ENCODE peak calls at places on chromosome 1, in ten cellular contexts. Y is tibial nerve, T is right lobe of liver, B is HCT116, F is astrocyte of the spinal cord, R is mammary epithelial cell, H is mucosa of descending colon, O is HFF-Myc, Z is suprapubic skin, J is cardiac muscle cell. N is an unnamed sample.
A peak's percentile ranks its signal among the peaks of the same experiment; 100 is the strongest.

GRCh38 chr1:25879675-25880074 is 4.2 kb upstream of the PAQR7 start:
- DNase-seq in Y (no peak), T (peak; percentile 57), B (no peak), F (no peak), R (no peak), H (no peak), O (no peak), Z (no peak), J (no peak), N (no peak)

GRCh38 chr1:111538343-111539035 is 35.1 kb upstream of the ADORA3 start:
- DNase-seq in Y (no peak), T (peak; percentile 35), B (no peak), F (peak; percentile 77), R (peak; percentile 12), H (no peak), O (peak; percentile 41), Z (no peak), J (no peak), N (no peak)

GRCh38 chr1:65435987-65436386 is 15.5 kb downstream of the LEPR start:
- DNase-seq in Y (no peak), T (no peak), B (no peak), F (peak; percentile 72), R (no peak), H (no peak), O (no peak), Z (no peak), J (peak; percentile 61), N (no peak)

GRCh38 chr1:15538750-15539149 is 12.1 kb downstream of the DNAJC16 start:
- DNase-seq in Y (no peak), T (no peak), B (no peak), F (no peak), R (no peak), H (no peak), O (no peak), Z (no peak), J (no peak), N (no peak)

GRCh38 chr1:200962631-200963030 is 60.9 kb downstream of the KIF21B start:
- DNase-seq in Y (no peak), T (no peak), B (no peak), F (no peak), R (no peak), H (no peak), O (no peak), Z (peak; percentile 11), J (no peak), N (no peak)

GRCh38 chr1:17596651-17597509 is 57.4 kb downstream of the ARHGEF10L start:
- DNase-seq in Y (no peak), T (no peak), B (no peak), F (no peak), R (no peak), H (peak; percentile 88), O (no peak), Z (no peak), J (peak; percentile 35), N (no peak)

GRCh38 chr1:208757846-208758245 is 513.7 kb upstream of the PLXNA2 start:
- DNase-seq in Y (no peak), T (no peak), B (no peak), F (peak; percentile 9), R (peak; percentile 2), H (no peak), O (no peak), Z (no peak), J (no peak), N (no peak)

GRCh38 chr1:158652721-158653334 is 33.7 kb downstream of the SPTA1 start:
- DNase-seq in Y (no peak), T (no peak), B (no peak), F (no peak), R (no peak), H (no peak), O (no peak), Z (no peak), J (no peak), N (no peak)

GRCh38 chr1:207654320-207654719 is 9.4 kb downstream of the CR1L start:
- DNase-seq in Y (no peak), T (no peak), B (no peak), F (no peak), R (no peak), H (no peak), O (no peak), Z (no peak), J (no peak), N (no peak)
- TF ChIP-seq CTCF in Y (no peak), T (peak; percentile 12), B (peak; percentile 13), F (peak; percentile 19), R (peak; percentile 14), H (no peak), O (no peak), Z (peak; percentile 21), J (peak; percentile 31), N (no peak)

GRCh38 chr1:220692436-220693228 is 2.5 kb downstream of the C1orf115 start:
- DNase-seq in Y (no peak), T (no peak), B (no peak), F (no peak), R (no peak), H (no peak), O (peak; percentile 29), Z (no peak), J (no peak), N (no peak)

GRCh38 chr1:220689696-220690095 is 467 bp upstream of the C1orf115 start:
- DNase-seq in Y (no peak), T (no peak), B (no peak), F (no peak), R (no peak), H (no peak), O (no peak), Z (no peak), J (no peak), N (no peak)

GRCh38 chr1:220687809-220688208 is 2.4 kb upstream of the C1orf115 start:
- DNase-seq in Y (no peak), T (no peak), B (no peak), F (no peak), R (no peak), H (no peak), O (no peak), Z (no peak), J (no peak), N (no peak)

GRCh38 chr1:220690140-220691038 is at the start of gene C1orf115:
- DNase-seq in Y (peak; percentile 31), T (peak; percentile 86), B (peak; percentile 71), F (peak; percentile 40), R (peak; percentile 70), H (peak; percentile 93), O (peak; percentile 14), Z (peak; percentile 72), J (peak; percentile 82), N (peak; percentile 83)

GRCh38 chr1:220691039-220691684 is 999 bp downstream of the C1orf115 start:
- DNase-seq in Y (no peak), T (peak; percentile 78), B (no peak), F (no peak), R (no peak), H (peak; percentile 46), O (no peak), Z (no peak), J (no peak), N (no peak)
- H3K4me3 ChIP-seq in Y (peak overlapping the region; percentile 73), T (peak overlapping the region; percentile 81), B (peak overlapping the region; percentile 84), F (no peak overlapping the region), R (no peak overlapping the region), H (peak overlapping the region; percentile 70), O (peak overlapping the region; percentile 48), Z (peak overlapping the region; percentile 83), J (peak overlapping the region; percentile 46), N (peak overlapping the region; percentile 84)

GRCh38 chr1:165898837-165899236 is 71.4 kb downstream of the UCK2 start:
- DNase-seq in Y (no peak), T (no peak), B (no peak), F (peak; percentile 96), R (peak; percentile 95), H (no peak), O (peak; percentile 96), Z (no peak), J (peak; percentile 79), N (no peak)
- TF ChIP-seq CTCF in Y (no peak), T (no peak), B (no peak), F (no peak), R (no peak), H (no peak), O (no peak), Z (no peak), J (no peak), N (no peak)

GRCh38 chr1:247475793-247476192 is 17.9 kb upstream of the OR2B11 start:
- DNase-seq in Y (no peak), T (no peak), B (no peak), F (no peak), R (no peak), H (no peak), O (no peak), Z (no peak), J (no peak), N (no peak)
- H3K4me3 ChIP-seq in Y (no peak overlapping the region), T (no peak overlapping the region), B (no peak overlapping the region), F (no peak overlapping the region), R (no peak overlapping the region), H (no peak overlapping the region), O (no peak overlapping the region), Z (no peak overlapping the region), J (no peak overlapping the region), N (no peak overlapping the region)

GRCh38 chr1:33301273-33301984 is 19.5 kb downstream of the A3GALT2 start:
- DNase-seq in Y (no peak), T (no peak), B (no peak), F (no peak), R (no peak), H (no peak), O (no peak), Z (peak; percentile 22), J (no peak), N (no peak)

GRCh38 chr1:33302325-33302724 is 18.6 kb downstream of the A3GALT2 start:
- DNase-seq in Y (no peak), T (no peak), B (no peak), F (no peak), R (no peak), H (no peak), O (no peak), Z (peak; percentile 44), J (no peak), N (no peak)

GRCh38 chr1:33298623-33299277 is 22.1 kb downstream of the A3GALT2 start:
- DNase-seq in Y (peak; percentile 65), T (peak; percentile 77), B (peak; percentile 47), F (peak; percentile 56), R (peak; percentile 43), H (peak; percentile 80), O (peak; percentile 36), Z (peak; percentile 68), J (peak; percentile 67), N (peak; percentile 85)

GRCh38 chr1:33299461-33300155 is 21.3 kb downstream of the A3GALT2 start:
- DNase-seq in Y (no peak), T (no peak), B (no peak), F (no peak), R (no peak), H (no peak), O (no peak), Z (peak; percentile 54), J (no peak), N (no peak)

DNA sequence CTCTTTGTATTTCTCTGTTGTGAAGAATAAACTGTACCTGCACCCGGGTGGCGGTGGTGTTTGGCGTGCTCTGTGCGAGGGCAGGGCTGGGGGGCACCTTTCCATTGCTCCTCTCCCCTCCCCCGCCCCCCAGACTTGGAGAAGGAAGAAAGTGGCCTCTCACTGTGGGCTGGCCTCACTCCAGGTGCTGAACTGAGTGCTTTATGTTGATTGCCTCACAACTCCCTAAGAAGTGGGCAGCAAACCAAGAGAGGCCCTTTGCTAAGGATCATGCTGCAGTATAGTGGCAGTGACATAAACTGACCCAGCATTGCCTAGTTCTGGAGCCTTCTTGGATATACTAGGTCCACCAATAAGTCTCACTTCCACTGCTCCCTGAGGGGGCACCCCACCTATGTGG is 20.2 kb downstream of the A3GALT2 start:
- DNase-seq in Y (peak; percentile 55), T (no peak), B (no peak), F (peak; percentile 80), R (no peak), H (no peak), O (no peak), Z (peak; percentile 71), J (no peak), N (peak; percentile 71)
- TF ChIP-seq CTCF in Y (no peak), T (no peak), B (no peak), F (no peak), R (no peak), H (no peak), O (no peak), Z (no peak), J (no peak), N (no peak)